ENCODE peak calls at places on chromosome 13, in four cellular contexts. Z is RPMI7951, Y is HS-5, M is T-helper 17 cell. G is an unnamed sample.

GRCh38 chr13:107192289-107192688 is 624.4 kb upstream of the ARGLU1 start:
- DNase-seq in Z (no peak), Y (no peak), M (no peak), G (no peak)

GRCh38 chr13:23354520-23354919 is 79.0 kb downstream of the SACS start:
- DNase-seq in Z (no peak), Y (no peak), M (no peak), G (no peak)

GRCh38 chr13:73767747-73768315 is 366.4 kb downstream of the KLF12 start:
- DNase-seq in Z (peak; percentile 5), Y (no peak), M (no peak), G (no peak)

GRCh38 chr13:93418398-93418797 is 191.8 kb downstream of the GPC6 start:
- DNase-seq in Z (no peak), Y (no peak), M (no peak), G (no peak)

GRCh38 chr13:99509477-99509876 is 8.2 kb downstream of the TM9SF2 start:
- DNase-seq in Z (no peak), Y (no peak), M (no peak), G (no peak)

GRCh38 chr13:62710766-62711165 is 1295.1 kb upstream of the PCDH20 start:
- DNase-seq in Z (no peak), Y (no peak), M (no peak), G (no peak)

GRCh38 chr13:30175166-30175565 is 132.2 kb downstream of the KATNAL1 start:
- DNase-seq in Z (no peak), Y (no peak), M (no peak), G (no peak)

GRCh38 chr13:73593199-73593765 is 534.5 kb downstream of the KLF5 start:
- DNase-seq in Z (no peak), Y (no peak), M (no peak), G (no peak)

GRCh38 chr13:114164681-114165429 is 14.2 kb upstream of the CFAP97D2 start:
- DNase-seq in Z (no peak), Y (no peak), M (no peak), G (no peak)

GRCh38 chr13:40613192-40613818 is 53.1 kb downstream of the FOXO1 start:
- DNase-seq in Z (no peak), Y (no peak), M (peak; percentile 41), G (no peak)

GRCh38 chr13:62320129-62320724 is 904.6 kb upstream of the PCDH20 start:
- DNase-seq in Z (peak; percentile 17), Y (peak; percentile 11), M (no peak), G (no peak)

GRCh38 chr13:28584873-28585317 is 74.0 kb upstream of the POMP start:
- DNase-seq in Z (no peak), Y (peak; percentile 10), M (no peak), G (no peak)

GRCh38 chr13:21986602-21987001 is 315.7 kb downstream of the FGF9 start:
- DNase-seq in Z (peak; percentile 81), Y (no peak), M (no peak), G (peak; percentile 52)

GRCh38 chr13:72304121-72304745 is 423.2 kb downstream of the MZT1 start:
- DNase-seq in Z (peak; percentile 79), Y (no peak), M (no peak), G (no peak)

GRCh38 chr13:31073859-31074718 is 87.6 kb downstream of the HSPH1 start:
- DNase-seq in Z (peak; percentile 34), Y (no peak), M (no peak), G (no peak)

GRCh38 chr13:49690133-49690989 is 925 bp downstream of the EBPL start:
- DNase-seq in Z (peak; percentile 33), Y (no peak), M (no peak), G (no peak)

GRCh38 chr13:78194904-78195639 is 276.4 kb upstream of the EDNRB start:
- DNase-seq in Z (no peak), Y (no peak), M (no peak), G (no peak)

GRCh38 chr13:42102961-42103688 is 54.7 kb downstream of the DGKH start:
- DNase-seq in Z (peak; percentile 58), Y (no peak), M (no peak), G (no peak)

GRCh38 chr13:33799950-33800592 is 17.9 kb upstream of the RFC3 start:
- DNase-seq in Z (peak; percentile 59), Y (no peak), M (no peak), G (no peak)

GRCh38 chr13:44872751-44873150 is 116.5 kb downstream of the NUFIP1 start:
- DNase-seq in Z (no peak), Y (no peak), M (no peak), G (no peak)

GRCh38 chr13:36520111-36520510 is 87.8 kb downstream of the CCNA1 start:
- DNase-seq in Z (no peak), Y (no peak), M (no peak), G (no peak)

GRCh38 chr13:46035066-46035465 is 17.5 kb downstream of the ZC3H13 start:
- DNase-seq in Z (no peak), Y (no peak), M (no peak), G (no peak)

GRCh38 chr13:71869274-71869673 is 2.3 kb upstream of the DACH1 start:
- DNase-seq in Z (no peak), Y (no peak), M (no peak), G (no peak)